ENCODE peak calls at places on chromosomes 4 and X, in four cellular contexts. S is IMR-90, X is trophoblast cell, J is mesenchymal stem cell. M is an unnamed sample.

GRCh38 chr4:98564847-98565246 is 93.6 kb downstream of the TSPAN5 start:
- DNase-seq in S (no peak), X (no peak), J (no peak), M (no peak)

GRCh38 chrX:13369541-13370140 is 49.8 kb upstream of the ATXN3L start:
- DNase-seq in S (no peak), X (no peak), J (no peak), M (no peak)

GRCh38 chr4:35465096-35465495 is 779.2 kb downstream of the ARAP2 start:
- DNase-seq in S (no peak), X (no peak), J (no peak), M (no peak)

GRCh38 chr4:17475481-17475880 is 36.4 kb downstream of the QDPR start:
- DNase-seq in S (peak), X (no peak), J (no peak), M (no peak)

GRCh38 chrX:153973127-153974002 is 811 bp downstream of the TMEM187 start:
- DNase-seq in S (no peak), X (no peak), J (no peak), M (no peak)

GRCh38 chr4:142334931-142335330 is 511.2 kb downstream of the INPP4B start:
- DNase-seq in S (no peak), X (no peak), J (peak), M (no peak)

GRCh38 chr4:57378766-57379165 is 268.6 kb upstream of the IGFBP7 start:
- DNase-seq in S (peak), X (no peak), J (no peak), M (no peak)

GRCh38 chr4:180542445-180543100 is 1700.6 kb upstream of the TENM3 start:
- DNase-seq in S (peak), X (no peak), J (peak), M (no peak)

GRCh38 chr4:78748361-78748760 is 27.8 kb upstream of the BMP2K start:
- DNase-seq in S (peak), X (no peak), J (no peak), M (no peak)

GRCh38 chrX:49919617-49920016 is 2.8 kb upstream of the CLCN5 start:
- DNase-seq in S (peak), X (peak), J (peak), M (peak)

GRCh38 chr4:40662962-40663604 is 33.4 kb upstream of the RBM47 start:
- DNase-seq in S (peak), X (peak), J (peak), M (no peak)

GRCh38 chrX:131816551-131817136 is 206.5 kb upstream of the STK26 start:
- DNase-seq in S (peak), X (peak), J (no peak), M (no peak)

GRCh38 chr4:159103406-159104131 is 690 bp downstream of the RAPGEF2 start:
- DNase-seq in S (peak), X (peak), J (peak), M (peak)

GRCh38 chr4:167721574-167721973 is 370.8 kb upstream of the ANXA10 start:
- DNase-seq in S (no peak), X (no peak), J (no peak), M (no peak)

GRCh38 chr4:112881842-112882241 is 167.6 kb upstream of the ANK2 start:
- DNase-seq in S (no peak), X (no peak), J (no peak), M (no peak)

GRCh38 chr4:186104114-186104894 is at the start of gene FAM149A:
- DNase-seq in S (no peak), X (peak), J (no peak), M (peak)

GRCh38 chrX:134936542-134936941 is 54.2 kb upstream of the SMIM10 start:
- DNase-seq in S (peak), X (peak), J (peak), M (no peak)

GRCh38 chrX:54178100-54178940 is 4.7 kb downstream of the FAM120C start:
- DNase-seq in S (peak), X (peak), J (peak), M (no peak)

GRCh38 chr4:76831475-76832390 is 66.2 kb downstream of the SOWAHB start:
- DNase-seq in S (peak), X (no peak), J (peak), M (no peak)

GRCh38 chr4:186068581-186069402 is at the start of gene TLR3:
- DNase-seq in S (peak), X (peak), J (peak), M (no peak)

GRCh38 chr4:180169394-180169793 is 2073.8 kb upstream of the TENM3 start:
- DNase-seq in S (no peak), X (no peak), J (no peak), M (no peak)

GRCh38 chrX:374566-374965 is 12.1 kb downstream of the PPP2R3B start:
- DNase-seq in S (peak), X (no peak), J (peak), M (no peak)

GRCh38 chr4:163111588-163111987 is 55.1 kb downstream of the NAF1 start:
- DNase-seq in S (peak), X (peak), J (peak), M (no peak)

GRCh38 chr4:95204267-95204835 is 344.4 kb downstream of the UNC5C start:
- DNase-seq in S (no peak), X (no peak), J (no peak), M (no peak)

GRCh38 chr4:163335384-163335783 is 3.0 kb upstream of the NPY1R start:
- DNase-seq in S (no peak), X (no peak), J (no peak), M (no peak)

GRCh38 chrX:118893923-118894322 is 70.3 kb downstream of the ZCCHC12 start:
- DNase-seq in S (no peak), X (no peak), J (no peak), M (no peak)

GRCh38 chrX:17705211-17705610 is 32.1 kb upstream of the SCML1 start:
- DNase-seq in S (no peak), X (no peak), J (no peak), M (no peak)

GRCh38 chr4:82705881-82706280 is 92.7 kb downstream of the SCD5 start:
- DNase-seq in S (no peak), X (no peak), J (peak), M (no peak)

GRCh38 chr4:155442267-155443105 is 65.7 kb upstream of the MAP9 start:
- DNase-seq in S (peak), X (peak), J (peak), M (peak)

DNA sequence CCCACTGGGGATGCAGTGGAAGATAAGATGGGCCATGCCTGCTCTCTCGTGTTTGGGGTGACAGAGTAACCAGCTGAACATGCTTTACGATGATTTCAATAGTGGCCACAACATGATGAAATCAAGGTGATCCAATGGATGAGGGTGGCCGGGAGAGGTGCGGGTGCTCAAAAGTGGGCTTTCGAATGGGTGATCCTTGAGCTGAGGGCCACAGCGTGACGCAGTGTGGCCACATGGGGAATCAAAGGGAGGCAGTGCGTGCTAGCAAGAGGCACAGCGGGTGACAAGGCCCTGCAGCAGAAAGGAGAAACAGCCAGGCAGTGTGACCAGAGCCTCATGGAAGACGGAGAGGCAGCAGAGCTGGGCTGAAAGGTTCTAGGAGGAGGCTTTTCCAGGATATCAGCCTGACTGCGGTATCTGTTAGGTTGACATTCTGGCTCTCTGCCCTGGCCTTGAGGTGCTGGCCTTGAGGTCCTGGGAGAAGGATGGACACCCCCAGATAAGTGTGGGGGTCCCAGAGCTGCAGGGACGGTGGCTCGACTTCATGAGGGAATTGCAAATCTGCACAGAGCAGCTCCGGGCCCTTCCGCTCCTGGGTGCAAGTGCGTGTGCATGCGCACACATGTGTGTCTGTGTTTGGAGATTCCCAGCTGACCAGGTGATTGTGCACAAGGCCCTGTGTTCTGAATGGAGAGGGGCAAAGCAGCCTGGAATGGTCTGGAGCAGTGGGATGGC is 38.0 kb upstream of the GPR78 start:
- DNase-seq in S (no peak), X (no peak), J (no peak), M (no peak)
- H2AK5ac ChIP-seq in S (no peak), X (peak), J (no peak), M (no peak)

DNA sequence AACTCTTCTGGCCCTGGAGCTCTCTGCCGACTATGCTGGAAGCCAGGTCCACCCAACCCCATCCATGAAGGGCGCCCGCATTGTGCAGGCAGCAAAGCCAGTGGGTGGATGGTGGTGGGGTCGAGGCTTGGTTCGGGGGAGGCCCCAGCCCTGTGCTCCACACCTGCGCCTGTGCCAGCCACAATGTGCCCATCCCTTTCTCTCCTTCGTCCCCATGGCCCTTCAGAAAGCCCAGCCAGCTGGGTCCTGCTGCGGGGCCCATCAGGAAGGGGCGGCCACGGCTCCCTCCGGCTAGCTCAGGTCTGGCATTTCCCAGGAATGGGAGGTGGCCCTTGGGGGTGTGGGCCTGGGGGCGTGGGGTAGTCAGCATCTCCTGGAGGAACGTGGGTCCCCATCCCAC is 91.6 kb downstream of the HMX1 start:
- DNase-seq in S (no peak), X (no peak), J (no peak), M (no peak)
- H2AK5ac ChIP-seq in S (no peak), X (no peak), J (no peak), M (no peak)

GRCh38 chrX:103441878-103442535 is 65.7 kb downstream of the BEX3 start:
- DNase-seq in S (no peak), X (peak), J (no peak), M (no peak)
- H2AK5ac ChIP-seq in S (no peak), X (peak), J (no peak), M (no peak)

DNA sequence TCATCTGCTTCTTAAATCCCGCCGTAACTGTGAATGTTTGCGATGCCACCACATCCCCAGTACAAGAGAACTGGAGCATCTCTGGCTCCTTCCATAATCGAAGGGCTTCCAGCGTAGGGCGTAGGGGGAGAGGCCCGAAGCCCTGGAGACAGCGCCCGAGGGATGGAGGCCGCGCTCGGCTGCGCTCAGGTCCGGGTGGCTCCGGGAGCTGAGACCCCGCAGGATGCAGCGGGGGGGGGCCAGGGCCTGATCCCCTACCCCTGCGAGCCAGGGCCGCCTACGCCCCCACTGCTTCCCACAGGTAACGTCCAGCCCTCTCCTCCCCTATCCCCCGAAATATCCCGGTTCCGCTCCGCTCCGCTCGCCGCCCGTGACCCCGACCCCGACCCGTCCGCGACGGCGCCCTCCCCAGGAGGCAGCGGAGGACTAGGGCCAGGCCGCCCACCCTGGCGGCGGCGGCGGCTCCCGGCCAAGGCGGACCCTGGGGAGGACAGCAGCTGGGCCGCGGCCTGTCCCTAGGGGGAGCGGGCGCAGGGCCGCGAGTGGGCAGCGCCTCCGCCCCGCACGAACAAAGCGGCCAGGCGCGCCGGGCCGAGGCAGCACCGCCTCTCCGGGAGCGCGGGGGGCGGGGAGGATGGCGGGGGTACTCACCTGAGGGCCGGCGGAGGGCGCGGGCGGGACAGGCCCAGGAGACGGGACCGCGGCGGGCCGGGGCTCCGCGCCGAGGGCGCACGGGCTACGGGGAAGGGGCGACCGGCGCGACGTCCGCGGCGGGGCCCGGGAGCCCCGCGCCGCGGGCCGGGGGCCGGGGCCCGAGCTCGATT is 720 bp downstream of the WDFY3 start:
- DNase-seq in S (peak), X (peak), J (peak), M (peak)
- H2AK5ac ChIP-seq in S (peak), X (peak), J (peak), M (no peak)

GRCh38 chr4:173188648-173189047 is 20.0 kb downstream of the GALNT7 start:
- DNase-seq in S (no peak), X (no peak), J (no peak), M (no peak)
- H2AK5ac ChIP-seq in S (no peak), X (no peak), J (peak), M (no peak)

GRCh38 chrX:140724337-140725105 is 15.0 kb downstream of the LINC00632 start:
- DNase-seq in S (no peak), X (no peak), J (peak), M (no peak)

GRCh38 chrX:140723251-140723650 is 13.7 kb downstream of the LINC00632 start:
- DNase-seq in S (peak), X (peak), J (peak), M (no peak)

DNA sequence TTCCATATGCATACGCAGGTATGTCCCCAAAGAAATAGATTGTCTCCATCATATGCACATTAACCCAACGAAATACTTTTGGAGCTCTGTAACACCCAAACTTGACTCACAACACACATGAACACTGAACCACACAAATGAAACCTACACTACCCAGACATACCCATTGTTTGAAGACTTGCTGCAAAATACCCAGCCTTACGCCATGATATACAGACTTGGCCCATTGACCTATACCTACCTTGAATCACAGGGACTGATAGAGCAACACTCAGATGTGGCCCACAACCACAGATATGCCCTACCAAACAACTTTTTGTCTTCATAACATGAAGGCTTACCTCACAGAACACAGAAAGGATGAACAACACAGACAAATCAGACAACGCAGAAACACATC is 15.9 kb downstream of the LINC00632 start:
- DNase-seq in S (no peak), X (no peak), J (no peak), M (no peak)
- H2AK5ac ChIP-seq in S (no peak), X (no peak), J (no peak), M (no peak)

GRCh38 chr4:7233006-7233580 is 40.8 kb downstream of the SORCS2 start:
- DNase-seq in S (no peak), X (no peak), J (no peak), M (no peak)
- H2AK5ac ChIP-seq in S (no peak), X (no peak), J (no peak), M (no peak)

GRCh38 chr4:101969965-101970364 is 179.4 kb downstream of the BANK1 start:
- DNase-seq in S (no peak), X (no peak), J (no peak), M (no peak)
- H2AK5ac ChIP-seq in S (no peak), X (no peak), J (no peak), M (no peak)

GRCh38 chr4:83785906-83786305 is 250.0 kb downstream of the GPAT3 start:
- DNase-seq in S (no peak), X (no peak), J (no peak), M (no peak)
- H2AK5ac ChIP-seq in S (no peak), X (no peak), J (no peak), M (no peak)

M was measured in H9.